ENCODE peak calls at places on chromosomes 3 and 15, in nine cellular contexts. B, H, C, Q, N, P, U, S and K are unnamed samples.

GRCh38 chr3:33882296-33882695 is 83.9 kb downstream of the PDCD6IP start:
- DNase-seq in U (no peak), S (no peak), P (no peak), Q (no peak), H (no peak), N (no peak), B (no peak), C (no peak), K (no peak)

GRCh38 chr15:75346796-75347221 is at the start of gene NEIL1:
- DNase-seq in B (no peak), H (no peak), Q (no peak), P (no peak), C (no peak), N (peak; percentile 8), U (no peak), S (peak; percentile 63), K (peak; percentile 26)

GRCh38 chr15:88089019-88089603 is 167.4 kb downstream of the NTRK3 start:
- DNase-seq in H (no peak), B (no peak), U (no peak), P (no peak), C (no peak), S (no peak), Q (no peak), N (no peak), K (no peak)

GRCh38 chr3:71581451-71581980 is 2.0 kb downstream of the FOXP1 start:
- DNase-seq in N (no peak), C (no peak), P (peak; percentile 29), H (peak; percentile 41), Q (no peak), S (peak; percentile 56), U (no peak), B (no peak), K (peak; percentile 8)

GRCh38 chr3:190514163-190515153 is 573 bp downstream of the IL1RAP start:
- DNase-seq in P (peak; percentile 61), H (peak; percentile 21), U (peak; percentile 39), Q (peak; percentile 45), S (peak; percentile 49), B (no peak), C (no peak), N (peak; percentile 20), K (peak; percentile 11)

GRCh38 chr3:12139111-12139511 is 19.6 kb downstream of the TIMP4 start:
- DNase-seq in N (no peak), C (no peak), P (peak; percentile 74), S (peak; percentile 17), H (no peak), B (no peak), Q (no peak), U (peak; percentile 58), K (no peak)

GRCh38 chr3:160885791-160886286 is 129.8 kb downstream of the PPM1L start:
- DNase-seq in Q (no peak), C (no peak), P (peak; percentile 53), U (peak; percentile 30), B (no peak), N (no peak), H (no peak), S (peak; percentile 73), K (no peak)

GRCh38 chr3:115834068-115834467 is 210.8 kb downstream of the GAP43 start:
- DNase-seq in U (peak; percentile 75), C (no peak), N (no peak), Q (no peak), P (peak; percentile 90), H (no peak), S (no peak), B (no peak), K (no peak)

GRCh38 chr3:106025151-106025722 is 156.4 kb upstream of the CBLB start:
- DNase-seq in H (no peak), C (no peak), P (peak; percentile 21), S (peak; percentile 22), U (no peak), Q (no peak), N (no peak), B (no peak), K (no peak)

GRCh38 chr3:61194892-61195538 is 56.2 kb downstream of the FHIT start:
- DNase-seq in P (no peak), C (no peak), H (no peak), S (no peak), N (no peak), U (no peak), B (no peak), Q (no peak), K (no peak)

GRCh38 chr3:189557824-189558223 is 73.4 kb upstream of the TP63 start:
- DNase-seq in U (no peak), S (no peak), P (no peak), N (no peak), Q (no peak), C (no peak), H (no peak), B (no peak), K (no peak)

GRCh38 chr3:170244566-170244965 is 22.3 kb downstream of the PRKCI start:
- DNase-seq in P (no peak), N (no peak), H (no peak), C (no peak), U (no peak), B (no peak), Q (no peak), S (no peak), K (no peak)

GRCh38 chr15:51970981-51971352 is 611 bp downstream of the LEO1 start:
- DNase-seq in C (no peak), B (no peak), H (no peak), Q (no peak), U (no peak), S (no peak), P (no peak), N (no peak), K (no peak)

GRCh38 chr3:107493134-107493533 is 29.6 kb upstream of the BBX start:
- DNase-seq in B (no peak), H (no peak), U (no peak), N (no peak), P (no peak), S (no peak), Q (no peak), C (no peak), K (no peak)

GRCh38 chr15:77907824-77908751 is 169.4 kb downstream of the TBC1D2B start:
- DNase-seq in N (no peak), S (peak; percentile 77), H (peak; percentile 53), B (no peak), Q (no peak), P (peak; percentile 50), C (no peak), U (peak; percentile 69), K (no peak)

GRCh38 chr3:32460031-32460749 is 42.5 kb downstream of the CMTM6 start:
- DNase-seq in N (no peak), B (peak; percentile 54), P (peak; percentile 19), U (no peak), S (peak; percentile 30), C (no peak), H (peak; percentile 44), Q (no peak), K (no peak)

GRCh38 chr3:107962946-107963345 is 127.9 kb downstream of the CD47 start:
- DNase-seq in H (no peak), C (no peak), S (no peak), P (peak; percentile 62), B (no peak), N (no peak), Q (no peak), U (peak; percentile 25), K (peak; percentile 66)

GRCh38 chr3:119669906-119670570 is 7.2 kb downstream of the COX17 start:
- DNase-seq in S (no peak), N (no peak), B (no peak), C (no peak), Q (no peak), P (no peak), U (no peak), H (no peak), K (no peak)

GRCh38 chr3:61997112-61997511 is 376.2 kb downstream of the FEZF2 start:
- DNase-seq in H (no peak), P (no peak), B (no peak), N (no peak), U (no peak), S (no peak), C (no peak), Q (no peak), K (no peak)

GRCh38 chr3:173191611-173192010 is 50.6 kb upstream of the SPATA16 start:
- DNase-seq in H (no peak), P (peak; percentile 38), N (no peak), S (no peak), C (no peak), B (no peak), U (peak; percentile 57), Q (no peak), K (no peak)

GRCh38 chr3:13581485-13582365 is 32.8 kb downstream of the FBLN2 start:
- DNase-seq in Q (no peak), U (peak; percentile 75), B (no peak), C (no peak), H (no peak), P (peak; percentile 66), N (no peak), S (no peak), K (peak; percentile 63)